ENCODE peak calls at places on chromosomes 3 and 15, in seven cellular contexts. Z is tibial artery, E is psoas muscle, D is spleen, U is left ventricle myocardium inferior, V is A549, C is astrocyte. M is an unnamed sample.

GRCh38 chr15:52783929-52784798 is 6.0 kb downstream of the ONECUT1 start:
- DNase-seq in V (peak; percentile 56), Z (no peak), D (peak; percentile 74), C (no peak), U (no peak), E (no peak), M (no peak)

GRCh38 chr15:89803941-89804800 is 10.5 kb downstream of the ANPEP start:
- DNase-seq in D (peak; percentile 80), Z (no peak), C (no peak), V (no peak), U (no peak), E (peak; percentile 56), M (no peak)

GRCh38 chr3:136193273-136194043 is 2.7 kb downstream of the MSL2 start:
- DNase-seq in E (no peak), C (no peak), D (no peak), V (no peak), U (no peak), Z (no peak), M (peak; percentile 35)

GRCh38 chr15:52158084-52158765 is 33.0 kb downstream of the GNB5 start:
- DNase-seq in D (no peak), C (no peak), U (no peak), Z (no peak), V (no peak), E (no peak), M (peak; percentile 3)

GRCh38 chr3:39531681-39532080 is 64.2 kb downstream of the MOBP start:
- DNase-seq in Z (no peak), U (no peak), C (peak; percentile 38), E (no peak), D (no peak), V (peak; percentile 28), M (no peak)

GRCh38 chr15:63476229-63476632 is 28.2 kb upstream of the USP3 start:
- DNase-seq in E (no peak), V (peak; percentile 89), U (no peak), D (no peak), Z (no peak), C (peak; percentile 99), M (no peak)

GRCh38 chr3:30355622-30356021 is 250.8 kb upstream of the TGFBR2 start:
- DNase-seq in U (no peak), V (no peak), Z (no peak), E (no peak), C (peak; percentile 86), D (no peak), M (no peak)

GRCh38 chr3:7766530-7766929 is 735.1 kb upstream of the LMCD1 start:
- DNase-seq in U (no peak), V (no peak), Z (no peak), E (no peak), D (no peak), C (no peak), M (no peak)

GRCh38 chr3:52047295-52047960 is 8.9 kb downstream of the DUSP7 start:
- DNase-seq in U (no peak), Z (no peak), E (no peak), V (no peak), D (no peak), C (no peak), M (no peak)

GRCh38 chr3:13808576-13808975 is 71.3 kb downstream of the WNT7A start:
- DNase-seq in U (no peak), Z (no peak), D (peak; percentile 63), C (no peak), E (no peak), V (no peak), M (no peak)
- TF ChIP-seq CTCF in U (no peak), Z (no peak), D (no peak), C (no peak), E (no peak), V (no peak), M (no peak)

DNA sequence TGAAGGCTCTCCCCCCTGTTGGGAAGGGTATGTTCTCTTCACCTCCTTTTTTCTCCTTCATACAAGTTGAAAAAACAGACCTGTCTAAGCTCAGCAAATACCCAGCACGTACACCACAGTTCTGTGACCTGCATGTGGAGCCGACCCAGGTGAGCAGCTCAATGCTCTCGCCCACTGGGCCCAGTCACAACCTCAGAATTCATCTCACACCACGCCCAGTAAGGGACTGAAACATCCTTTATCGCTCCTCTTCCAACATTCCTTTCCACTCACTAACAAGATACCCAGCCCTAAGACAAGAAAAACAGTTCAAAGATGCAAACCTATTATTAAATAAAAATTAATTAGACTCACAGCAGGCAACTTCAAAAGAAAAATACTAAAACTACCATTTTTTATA is 68.9 kb downstream of the FOXP1 start:
- DNase-seq in U (no peak), C (peak; percentile 77), V (no peak), E (no peak), Z (no peak), D (no peak), M (no peak)
- H3K27ac ChIP-seq in U (no peak overlapping the region), C (peak overlapping the region; percentile 96), V (no peak overlapping the region), E (no peak overlapping the region), Z (no peak overlapping the region), D (no peak overlapping the region), M (no peak overlapping the region)

DNA sequence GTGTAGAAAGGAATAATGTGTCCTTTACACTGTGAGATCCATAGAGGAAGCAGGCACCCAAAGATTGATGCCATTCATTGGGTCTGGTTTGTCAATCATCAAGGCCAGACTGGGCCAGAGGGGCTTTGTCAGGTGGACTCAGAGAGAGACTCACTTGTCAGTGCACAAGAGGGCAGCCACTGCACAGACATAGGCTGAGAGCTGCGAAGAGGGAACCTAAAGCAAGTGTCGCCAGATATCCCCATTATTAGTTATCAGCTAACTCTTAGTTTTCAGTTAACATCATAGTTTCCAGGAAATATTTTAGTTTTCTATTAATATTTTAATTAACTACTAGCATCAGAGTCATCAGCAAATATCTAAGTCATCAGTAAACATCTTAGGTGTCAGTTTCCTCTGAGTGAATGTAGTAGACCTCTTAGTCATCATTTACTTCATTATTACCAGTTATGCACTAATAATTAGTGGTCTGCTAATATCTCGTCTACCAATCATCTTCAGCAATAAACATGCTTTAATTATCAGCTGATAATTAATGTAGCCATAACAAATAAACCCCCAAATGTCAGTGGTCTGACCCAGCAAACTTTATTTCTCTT is 41.7 kb upstream of the LIMD1 start:
- DNase-seq in Z (no peak), U (no peak), E (no peak), C (no peak), V (no peak), D (no peak), M (peak; percentile 11)
- H3K4me1 ChIP-seq in Z (peaks cover 10% of the 10 kb centered on the region), U (peaks cover 74% of the 10 kb centered on the region), E (peaks cover 79% of the 10 kb centered on the region), C (peaks cover 49% of the 10 kb centered on the region), V (peaks cover 28% of the 10 kb centered on the region), D (peaks cover 59% of the 10 kb centered on the region), M (peaks cover 37% of the 10 kb centered on the region)

DNA sequence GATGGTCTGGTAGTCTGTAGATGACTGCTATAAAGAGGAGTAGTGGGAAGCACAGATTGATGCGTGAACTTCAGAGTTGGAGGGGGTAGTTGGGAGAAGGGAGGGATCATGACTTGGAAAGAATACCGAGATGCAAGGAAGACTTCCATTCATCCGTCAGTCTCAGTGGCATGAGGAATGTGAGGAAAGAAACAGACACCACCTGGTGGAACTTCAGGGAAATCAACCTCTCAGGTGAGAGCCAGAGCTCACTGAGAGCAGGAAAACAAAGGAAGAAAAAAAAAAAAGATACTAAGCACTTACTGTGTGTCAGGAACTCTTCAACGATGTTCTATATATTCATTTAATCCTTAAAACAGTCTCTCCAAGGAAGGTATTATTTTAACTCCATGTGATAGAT is 172.4 kb downstream of the OXSM start:
- DNase-seq in C (no peak), V (peak; percentile 5), U (no peak), D (no peak), E (no peak), Z (no peak), M (no peak)
- TF ChIP-seq CTCF in C (no peak), V (peak; percentile 40), U (no peak), D (no peak), E (no peak), Z (no peak), M (no peak)

DNA sequence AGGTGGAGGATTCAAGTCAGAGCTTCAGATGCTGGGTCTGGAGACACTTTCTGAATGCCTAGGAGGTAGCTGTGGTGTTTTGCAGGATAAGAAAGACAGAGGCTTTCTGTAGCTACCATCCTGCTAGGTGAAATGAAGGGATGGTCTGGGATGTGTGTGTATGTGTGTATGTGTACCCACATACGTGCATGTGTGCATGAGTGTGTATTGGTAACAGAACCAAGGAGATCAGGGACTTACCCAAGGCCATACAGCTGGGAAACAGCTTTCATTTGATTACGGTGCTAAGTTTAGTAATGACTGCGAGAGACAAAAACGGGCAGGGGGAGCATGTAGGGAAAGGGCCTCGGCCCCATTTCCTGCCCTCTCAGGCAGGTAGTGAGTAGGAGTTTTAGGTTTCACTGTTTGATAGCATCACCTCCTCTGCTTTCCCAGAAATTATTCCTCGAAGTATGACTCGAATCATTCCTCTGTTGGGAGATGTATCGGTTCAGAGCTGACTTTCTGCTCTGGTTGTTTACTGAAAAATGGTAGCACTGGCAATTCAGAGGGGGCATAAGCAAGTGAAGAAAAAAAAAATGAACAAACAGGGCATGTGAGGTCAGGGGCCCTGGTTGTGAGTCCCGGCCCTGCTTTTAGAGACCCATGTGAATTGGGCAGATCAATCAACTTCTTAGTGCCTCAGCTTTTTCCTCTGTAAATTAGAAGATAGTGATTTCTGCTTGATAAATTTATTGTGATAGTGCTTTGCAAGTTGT is 130.7 kb downstream of the LPP start:
- DNase-seq in U (no peak), C (no peak), E (no peak), Z (no peak), V (no peak), D (no peak), M (no peak)
- H3K27ac ChIP-seq in U (peak overlapping the region; percentile 76), C (peak overlapping the region; percentile 90), E (peak overlapping the region; percentile 88), Z (peak overlapping the region; percentile 90), V (peak overlapping the region; percentile 5), D (peak overlapping the region; percentile 22), M (no peak overlapping the region)

GRCh38 chr3:159846255-159846654 is 142.4 kb upstream of the IL12A start:
- DNase-seq in C (no peak), E (no peak), Z (no peak), V (no peak), D (no peak), U (no peak), M (no peak)

GRCh38 chr3:159841766-159842165 is 146.9 kb upstream of the IL12A start:
- DNase-seq in E (no peak), V (no peak), Z (no peak), C (no peak), D (no peak), U (no peak), M (no peak)

GRCh38 chr3:159844383-159844730 is 144.3 kb upstream of the IL12A start:
- DNase-seq in U (no peak), Z (no peak), C (peak; percentile 76), D (no peak), V (no peak), E (no peak), M (no peak)

GRCh38 chr3:159845737-159846136 is 142.9 kb upstream of the IL12A start:
- DNase-seq in V (no peak), D (no peak), C (no peak), E (no peak), Z (no peak), U (no peak), M (no peak)

GRCh38 chr3:159844801-159845261 is 143.8 kb upstream of the IL12A start:
- DNase-seq in V (no peak), Z (no peak), D (no peak), E (no peak), U (no peak), C (peak; percentile 81), M (no peak)
- H3K4me1 ChIP-seq in V (peaks cover 45% of the 10 kb centered on the region), Z (no peaks in the 10 kb centered on the region), D (peaks cover 13% of the 10 kb centered on the region), E (peaks cover 27% of the 10 kb centered on the region), U (peaks cover 89% of the 10 kb centered on the region), C (peaks cover 26% of the 10 kb centered on the region), M (peaks cover 4% of the 10 kb centered on the region)